ENCODE peak calls at places on chromosome 16, in four cellular contexts. H is IMR-90, X is ovary, M is Peyer's patch. T is an unnamed sample.

GRCh38 chr16:58628845-58629680 is 563 bp downstream of the CNOT1 start:
- DNase-seq in X (peak), H (peak), M (peak), T (peak)

GRCh38 chr16:11783319-11784047 is 13.6 kb downstream of the ZC3H7A start:
- DNase-seq in M (no peak), H (peak), X (no peak), T (no peak)

GRCh38 chr16:81376880-81377279 is 62.1 kb downstream of the GAN start:
- DNase-seq in M (no peak), X (no peak), H (no peak), T (no peak)

GRCh38 chr16:50591800-50592771 is 43.9 kb downstream of the NKD1 start:
- DNase-seq in H (no peak), M (no peak), X (peak), T (no peak)

GRCh38 chr16:87463722-87464690 is 28.8 kb downstream of the ZCCHC14 start:
- DNase-seq in X (peak), M (no peak), H (peak), T (no peak)

GRCh38 chr16:71645450-71645849 is 19.5 kb downstream of the MARVELD3 start:
- DNase-seq in M (no peak), X (no peak), H (peak), T (no peak)

GRCh38 chr16:19304670-19305240 is 19.2 kb downstream of the CLEC19A start:
- DNase-seq in X (no peak), H (no peak), M (no peak), T (no peak)

GRCh38 chr16:52529226-52529625 is 17.7 kb downstream of the TOX3 start:
- DNase-seq in M (no peak), X (no peak), H (no peak), T (no peak)

GRCh38 chr16:55671974-55672280 is 16.1 kb downstream of the SLC6A2 start:
- DNase-seq in X (no peak), H (no peak), M (no peak), T (no peak)

GRCh38 chr16:72793716-72794115 is 254.2 kb downstream of the ZFHX3 start:
- DNase-seq in H (no peak), X (no peak), M (no peak), T (no peak)

GRCh38 chr16:67279296-67280089 is at the start of gene PLEKHG4:
- DNase-seq in X (peak), M (peak), H (peak), T (no peak)

GRCh38 chr16:86293897-86294296 is 216.4 kb upstream of the FOXF1 start:
- DNase-seq in X (no peak), M (peak), H (no peak), T (no peak)

GRCh38 chr16:87305505-87306391 is 11.4 kb downstream of the C16orf95 start:
- DNase-seq in M (no peak), X (no peak), H (no peak), T (no peak)

GRCh38 chr16:55120408-55120807 is 189.7 kb downstream of the IRX5 start:
- DNase-seq in M (no peak), H (no peak), X (no peak), T (no peak)

GRCh38 chr16:11052080-11052808 is 107.9 kb downstream of the CLEC16A start:
- DNase-seq in M (no peak), X (no peak), H (no peak), T (no peak)

GRCh38 chr16:73172621-73173312 is 124.8 kb upstream of the ZFHX3 start:
- DNase-seq in H (peak), X (peak), M (peak), T (no peak)

GRCh38 chr16:20675488-20676267 is 21.8 kb downstream of the ACSM1 start:
- DNase-seq in X (peak), H (no peak), M (peak), T (no peak)

GRCh38 chr16:48276102-48276501 is 28.8 kb upstream of the ABCC11 start:
- DNase-seq in X (no peak), M (no peak), H (peak), T (no peak)

GRCh38 chr16:17177968-17178880 is 292.5 kb downstream of the XYLT1 start:
- DNase-seq in H (peak), X (no peak), M (no peak), T (no peak)

GRCh38 chr16:15694499-15694898 is 44.5 kb downstream of the NDE1 start:
- DNase-seq in H (no peak), M (no peak), X (no peak), T (no peak)

GRCh38 chr16:77223184-77223583 is 24.0 kb downstream of the SYCE1L start:
- DNase-seq in M (no peak), X (no peak), H (no peak), T (no peak)

GRCh38 chr16:89922884-89923639 is at the start of gene TUBB3:
- DNase-seq in H (peak), X (no peak), M (peak), T (peak)

DNA sequence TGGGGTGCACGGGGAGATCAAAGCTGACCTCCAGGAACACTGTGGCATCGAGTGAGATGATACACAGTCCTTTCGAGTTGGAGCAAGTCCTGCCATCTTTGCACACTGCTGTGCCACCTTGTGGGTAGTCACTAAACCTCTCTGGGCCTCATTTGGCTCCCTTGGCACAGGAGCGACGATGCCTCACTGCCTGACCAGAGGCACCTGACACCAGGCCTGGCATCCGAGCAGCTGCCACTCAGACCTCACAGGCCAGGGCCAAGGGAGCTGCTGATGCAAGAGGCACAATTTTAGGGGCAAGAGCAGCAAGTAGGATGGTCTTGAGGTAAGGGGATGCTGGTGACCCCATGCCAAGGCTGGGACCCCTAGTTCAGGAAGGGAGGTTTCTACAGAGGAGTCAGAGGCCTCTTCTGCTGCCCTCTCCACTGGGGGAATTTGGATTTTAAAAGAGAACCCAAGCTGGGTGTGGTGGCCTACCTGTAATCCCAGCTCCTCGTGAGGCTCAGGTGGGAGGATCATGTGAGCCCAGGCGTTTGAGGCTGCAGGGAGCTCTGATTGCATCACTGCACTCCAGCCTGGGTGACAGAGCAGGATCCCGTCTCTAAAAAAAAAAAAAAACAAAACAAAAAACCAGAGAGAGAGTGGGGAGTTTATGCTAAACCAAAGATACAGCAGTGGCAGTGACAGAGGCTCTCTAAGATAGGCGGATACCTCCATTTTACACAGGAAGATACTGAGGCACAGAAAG is 6.7 kb upstream of the ADGRG1 start:
- DNase-seq in X (no peak), M (peak), H (no peak), T (no peak)
- TF ChIP-seq POLR2A in X (no peak), M (no peak), H (no peak), T (no peak)

GRCh38 chr16:49483651-49484451 is 110.2 kb downstream of the C16orf78 start:
- DNase-seq in X (no peak), H (no peak), M (peak), T (peak)

GRCh38 chr16:49485663-49486062 is 112.1 kb downstream of the C16orf78 start:
- DNase-seq in H (no peak), X (no peak), M (no peak), T (no peak)

GRCh38 chr16:49484454-49484853 is 110.8 kb downstream of the C16orf78 start:
- DNase-seq in X (peak), H (no peak), M (peak), T (peak)

GRCh38 chr16:49486350-49486749 is 112.7 kb downstream of the C16orf78 start:
- DNase-seq in H (no peak), X (no peak), M (no peak), T (no peak)

GRCh38 chr16:49484936-49485335 is 111.3 kb downstream of the C16orf78 start:
- DNase-seq in X (no peak), M (peak), H (no peak), T (no peak)
- H3K27ac ChIP-seq in X (peak), M (no peak), H (no peak), T (no peak)

GRCh38 chr16:28219283-28219682 is 7.5 kb upstream of the XPO6 start:
- DNase-seq in M (no peak), X (no peak), H (peak), T (no peak)

GRCh38 chr16:28213396-28213795 is 1.6 kb upstream of the XPO6 start:
- DNase-seq in H (no peak), X (no peak), M (no peak), T (no peak)

GRCh38 chr16:28217326-28217725 is 5.6 kb upstream of the XPO6 start:
- DNase-seq in M (no peak), H (no peak), X (no peak), T (no peak)

GRCh38 chr16:28212532-28212873 is 738 bp upstream of the XPO6 start:
- DNase-seq in H (peak), M (no peak), X (no peak), T (no peak)

DNA sequence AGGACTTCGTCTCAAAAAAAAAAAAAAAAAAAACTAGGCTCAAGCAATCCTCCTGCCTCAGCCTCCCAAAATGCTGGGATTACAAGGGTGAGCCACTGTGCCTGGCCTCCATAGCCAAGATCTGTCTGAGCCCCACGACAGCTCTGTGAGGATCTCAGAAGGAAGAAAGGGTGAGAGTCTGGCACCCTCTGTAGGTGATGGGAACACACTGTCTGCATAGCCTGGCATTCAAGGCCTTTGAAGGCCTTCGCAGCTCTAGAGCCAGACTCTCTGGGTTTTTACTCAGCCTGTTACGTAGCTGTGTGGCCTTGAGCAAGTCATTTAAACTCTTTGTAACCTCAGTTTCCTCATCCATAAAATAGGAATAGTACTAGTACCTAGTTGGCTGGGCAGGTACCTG is 6.3 kb upstream of the XPO6 start:
- DNase-seq in H (peak), X (no peak), M (no peak), T (no peak)
- TF ChIP-seq CTCF in H (peak), X (no peak), M (peak), T (peak)

GRCh38 chr16:4093495-4094137 is 22.6 kb downstream of the ADCY9 start:
- DNase-seq in H (peak), X (no peak), M (no peak), T (peak)
- TF ChIP-seq POLR2A in H (no peak), X (no peak), M (no peak), T (no peak)

DNA sequence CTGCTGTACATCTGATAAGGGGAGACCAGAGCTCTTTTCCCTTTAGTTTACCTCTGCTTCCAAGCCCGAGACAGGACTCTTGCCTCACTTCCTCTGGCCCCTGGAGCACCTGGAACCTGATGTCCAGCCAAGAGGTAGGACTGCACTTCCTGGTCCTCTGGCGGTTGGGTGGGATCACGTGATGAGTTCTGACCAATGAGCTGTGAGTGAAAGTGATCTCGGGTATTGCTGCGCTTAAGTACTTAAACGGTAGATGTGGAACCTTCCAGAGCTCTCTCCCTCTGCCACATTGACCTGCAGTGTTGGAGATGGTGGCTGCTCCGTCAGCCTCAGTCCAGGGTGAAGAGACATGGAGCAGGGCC is 67.0 kb downstream of the SMPD3 start:
- DNase-seq in H (no peak), X (no peak), M (no peak), T (no peak)
- H3K27ac ChIP-seq in H (no peak), X (no peak), M (peak), T (no peak)

GRCh38 chr16:3879887-3880564 is 487 bp downstream of the CREBBP start:
- DNase-seq in X (peak), H (peak), M (peak), T (peak)
- TF ChIP-seq CTCF in X (no peak), H (peak), M (peak), T (no peak)

GRCh38 chr16:85286970-85287814 is 174.9 kb upstream of the CIBAR2 start:
- DNase-seq in X (no peak), H (peak), M (no peak), T (no peak)

GRCh38 chr16:85284138-85284897 is 172.0 kb upstream of the CIBAR2 start:
- DNase-seq in H (no peak), X (no peak), M (no peak), T (no peak)

GRCh38 chr16:85288341-85288868 is 176.1 kb upstream of the CIBAR2 start:
- DNase-seq in M (no peak), H (no peak), X (no peak), T (no peak)

GRCh38 chr16:85285681-85286065 is 173.4 kb upstream of the CIBAR2 start:
- DNase-seq in H (no peak), X (no peak), M (no peak), T (no peak)

GRCh38 chr16:85286066-85286712 is 173.9 kb upstream of the CIBAR2 start:
- DNase-seq in H (peak), X (peak), M (no peak), T (peak)
- TF ChIP-seq POLR2A in H (no peak), X (no peak), M (no peak), T (no peak)

T was measured in suprapubic skin.